ENCODE peak calls at places on chromosomes 11 and 22, in five cellular contexts. I is IMR-90, H is GM23248, T is heart left ventricle, S is right atrium auricular region. N is an unnamed sample.

GRCh38 chr22:25495286-25495685 is 69.2 kb upstream of the GRK3 start:
- DNase-seq in H (no peak), S (no peak), I (peak; percentile 32), T (no peak), N (no peak)

GRCh38 chr11:78420255-78420764 is 2.7 kb upstream of the GAB2 start:
- DNase-seq in T (peak; percentile 69), H (peak; percentile 85), S (peak; percentile 86), I (peak; percentile 88), N (no peak)

GRCh38 chr11:71420455-71421241 is 27.5 kb downstream of the DHCR7 start:
- DNase-seq in I (peak; percentile 55), H (peak; percentile 56), S (no peak), T (no peak), N (no peak)

GRCh38 chr11:32630844-32631243 is 47.2 kb downstream of the EIF3M start:
- DNase-seq in H (no peak), I (no peak), T (no peak), S (no peak), N (no peak)

GRCh38 chr11:36034572-36035331 is 90.9 kb downstream of the LDLRAD3 start:
- DNase-seq in I (peak; percentile 90), H (peak; percentile 90), S (no peak), T (no peak), N (no peak)

GRCh38 chr11:45933131-45933821 is 10.8 kb downstream of the LARGE2 start:
- DNase-seq in H (peak; percentile 31), S (no peak), T (no peak), I (peak; percentile 71), N (no peak)

GRCh38 chr11:65559951-65560537 is 1.9 kb upstream of the LTBP3 start:
- DNase-seq in T (peak; percentile 56), S (no peak), H (peak; percentile 90), I (peak; percentile 53), N (peak; percentile 30)

GRCh38 chr11:95338430-95338991 is 107.5 kb upstream of the SESN3 start:
- DNase-seq in T (peak; percentile 56), H (peak; percentile 86), I (peak; percentile 10), S (peak; percentile 69), N (no peak)

GRCh38 chr11:70399681-70400112 is 1.4 kb downstream of the CTTN start:
- DNase-seq in H (peak; percentile 98), T (peak; percentile 92), S (peak; percentile 92), I (peak; percentile 97), N (peak; percentile 79)

GRCh38 chr11:119709638-119710346 is 19.2 kb downstream of the NECTIN1 start:
- DNase-seq in S (no peak), I (peak; percentile 69), T (no peak), H (no peak), N (no peak)

GRCh38 chr11:130801287-130802146 is 114.8 kb downstream of the SNX19 start:
- DNase-seq in I (peak; percentile 53), T (no peak), H (peak; percentile 75), S (no peak), N (no peak)

GRCh38 chr11:83864412-83865057 is 578.4 kb upstream of the CCDC90B start:
- DNase-seq in H (no peak), S (no peak), I (no peak), T (no peak), N (no peak)

GRCh38 chr11:2380807-2381350 is 3.8 kb downstream of the CD81 start:
- DNase-seq in H (peak; percentile 56), I (no peak), S (peak; percentile 87), T (peak; percentile 90), N (no peak)

GRCh38 chr11:2381494-2382128 is 4.5 kb downstream of the CD81 start:
- DNase-seq in S (no peak), T (peak; percentile 26), H (no peak), I (no peak), N (no peak)

GRCh38 chr11:2380396-2380795 is 3.3 kb downstream of the CD81 start:
- DNase-seq in H (no peak), I (no peak), T (no peak), S (no peak), N (no peak)

GRCh38 chr11:2382927-2383822 is 6.1 kb downstream of the CD81 start:
- DNase-seq in I (peak; percentile 63), S (peak; percentile 86), T (peak; percentile 91), H (peak; percentile 83), N (no peak)

DNA sequence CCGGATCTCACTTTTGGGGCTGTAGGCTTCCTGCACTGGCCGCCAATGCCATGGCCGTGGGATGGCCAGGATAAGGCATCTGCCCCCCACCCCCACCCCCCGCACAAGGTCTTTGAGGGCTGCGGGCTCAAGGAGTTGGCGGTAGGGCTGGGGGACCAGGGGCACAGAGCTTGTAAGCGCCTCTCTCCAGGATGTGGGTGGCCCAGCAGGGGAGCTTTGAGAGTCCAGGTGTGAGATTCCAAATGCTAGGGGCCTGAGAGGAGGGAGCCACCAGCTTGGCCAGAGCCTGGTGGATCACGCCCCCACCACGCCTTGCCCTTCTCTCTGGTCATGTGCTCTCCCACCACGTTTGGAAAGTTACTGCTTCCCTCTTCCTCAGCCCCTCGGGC is 5.0 kb downstream of the CD81 start:
- DNase-seq in H (no peak), T (peak; percentile 36), I (no peak), S (no peak), N (no peak)
- H3K4me3 ChIP-seq in H (no peak overlapping the region), T (no peak overlapping the region), I (no peak overlapping the region), S (no peak overlapping the region), N (no peak overlapping the region)

GRCh38 chr22:50528682-50529415 is 963 bp downstream of the TYMP start:
- DNase-seq in S (no peak), T (no peak), I (no peak), H (no peak), N (no peak)

GRCh38 chr22:50527921-50528681 is 1.7 kb downstream of the TYMP start:
- DNase-seq in I (no peak), S (no peak), H (no peak), T (no peak), N (no peak)

GRCh38 chr22:50530857-50531545 is 1.2 kb upstream of the TYMP start:
- DNase-seq in H (peak; percentile 94), I (peak; percentile 63), S (peak; percentile 92), T (peak; percentile 91), N (no peak)

GRCh38 chr22:50530280-50530856 is 556 bp upstream of the TYMP start:
- DNase-seq in I (peak; percentile 44), T (peak; percentile 89), S (peak; percentile 90), H (peak; percentile 90), N (no peak)

GRCh38 chr22:50529416-50530279 is at the start of gene TYMP:
- DNase-seq in I (no peak), T (peak; percentile 85), H (peak; percentile 82), S (peak; percentile 76), N (no peak)
- H3K4me1 ChIP-seq in I (peaks cover 20% of the 10 kb centered on the region), T (peaks cover 23% of the 10 kb centered on the region), H (no peaks in the 10 kb centered on the region), S (no peaks in the 10 kb centered on the region), N (peaks cover 22% of the 10 kb centered on the region)

GRCh38 chr11:75778962-75779361 is 10.4 kb downstream of the DGAT2 start:
- DNase-seq in S (no peak), I (no peak), T (no peak), H (no peak), N (no peak)
- H3K4me3 ChIP-seq in S (no peak overlapping the region), I (no peak overlapping the region), T (no peak overlapping the region), H (no peak overlapping the region), N (no peak overlapping the region)

DNA sequence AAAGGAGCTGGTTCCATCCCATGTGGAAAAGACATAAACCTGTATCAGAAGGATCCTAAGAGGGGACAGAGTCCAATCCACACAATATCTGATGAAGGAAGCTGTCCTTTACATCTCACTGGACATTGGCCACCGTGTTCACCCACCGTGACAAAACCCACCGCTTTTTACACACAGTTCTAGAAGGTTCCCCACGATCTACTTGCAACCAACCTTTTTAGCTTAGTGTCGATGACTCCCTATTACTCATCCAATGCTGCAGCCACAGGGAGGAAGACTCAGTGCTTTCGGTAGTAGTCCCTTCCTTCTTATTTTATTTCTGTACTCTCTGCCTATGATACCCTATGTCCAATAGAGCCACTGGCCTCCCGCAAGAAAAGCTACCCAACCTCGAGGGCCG is 65.4 kb downstream of the MAPK1 start:
- DNase-seq in T (no peak), S (no peak), I (peak; percentile 34), H (peak; percentile 27), N (no peak)
- H3K4me1 ChIP-seq in T (peaks cover 12% of the 10 kb centered on the region), S (no peaks in the 10 kb centered on the region), I (no peaks in the 10 kb centered on the region), H (no peaks in the 10 kb centered on the region), N (peaks cover 4% of the 10 kb centered on the region)